ENCODE peak calls at places on chromosome 13, in nine cellular contexts. N is fibroblast of mammary gland, J is psoas muscle, S is B cell, X is WERI-Rb-1, H is dorsolateral prefrontal cortex, Z is choroid plexus epithelial cell, R is foreskin keratinocyte, F is AG04449. G is an unnamed sample.
A peak's percentile ranks its signal among the peaks of the same experiment; 100 is the strongest.

GRCh38 chr13:50448535-50448981 is 394.9 kb downstream of the DLEU7 start:
- DNase-seq in H (no peak), X (no peak), Z (no peak), S (no peak), F (no peak), N (no peak), J (no peak), R (peak; percentile 88), G (no peak)

GRCh38 chr13:109818136-109818535 is 31.8 kb upstream of the IRS2 start:
- DNase-seq in H (no peak), J (no peak), S (no peak), N (no peak), X (no peak), R (peak; percentile 82), Z (no peak), F (no peak), G (no peak)

GRCh38 chr13:28867564-28867963 is 47.4 kb downstream of the MTUS2 start:
- DNase-seq in R (no peak), Z (no peak), H (no peak), N (no peak), X (no peak), S (no peak), F (no peak), J (no peak), G (no peak)

GRCh38 chr13:49935171-49936084 is 712 bp downstream of the SPRYD7 start:
- DNase-seq in Z (peak; percentile 62), N (peak; percentile 67), J (no peak), F (no peak), X (peak; percentile 27), S (peak; percentile 42), R (peak; percentile 81), H (no peak), G (peak; percentile 30)

GRCh38 chr13:40190656-40191100 is 475.8 kb downstream of the FOXO1 start:
- DNase-seq in F (peak; percentile 1), X (peak; percentile 36), S (peak; percentile 76), H (peak; percentile 73), Z (peak; percentile 98), N (peak; percentile 83), J (no peak), R (peak; percentile 94), G (no peak)

GRCh38 chr13:71677114-71677513 is 189.9 kb downstream of the DACH1 start:
- DNase-seq in S (no peak), N (no peak), H (no peak), J (no peak), X (no peak), R (no peak), Z (no peak), F (no peak), G (no peak)

GRCh38 chr13:42041017-42041683 is 7.3 kb upstream of the DGKH start:
- DNase-seq in S (no peak), H (peak; percentile 58), N (peak; percentile 45), F (no peak), J (peak; percentile 70), X (peak; percentile 17), Z (peak; percentile 57), R (peak; percentile 73), G (peak; percentile 41)

GRCh38 chr13:50149932-50150331 is 134.7 kb downstream of the KCNRG start:
- DNase-seq in J (no peak), N (no peak), Z (peak; percentile 31), R (no peak), F (no peak), H (no peak), S (no peak), X (no peak), G (no peak)

GRCh38 chr13:59531571-59532091 is 632.1 kb downstream of the DIAPH3 start:
- DNase-seq in F (peak; percentile 26), J (peak; percentile 73), X (no peak), N (peak; percentile 45), R (peak; percentile 50), Z (peak; percentile 85), S (no peak), H (peak; percentile 55), G (no peak)

GRCh38 chr13:20231839-20232555 is at the start of gene GJB6:
- DNase-seq in R (peak; percentile 13), S (no peak), H (no peak), J (no peak), X (no peak), N (no peak), F (no peak), Z (no peak), G (peak; percentile 36)

GRCh38 chr13:25069911-25070310 is 26.0 kb upstream of the PABPC3 start:
- DNase-seq in R (no peak), N (no peak), F (no peak), X (no peak), J (no peak), H (no peak), Z (no peak), S (no peak), G (no peak)

GRCh38 chr13:28531195-28531955 is 36.4 kb upstream of the FLT1 start:
- DNase-seq in N (peak; percentile 27), J (peak; percentile 68), F (no peak), S (no peak), R (no peak), H (no peak), Z (peak; percentile 14), X (no peak), G (no peak)

GRCh38 chr13:68056816-68057710 is 826.9 kb upstream of the PCDH9 start:
- DNase-seq in X (no peak), R (peak; percentile 61), H (no peak), J (no peak), N (peak; percentile 14), Z (peak; percentile 88), S (no peak), F (no peak), G (no peak)

GRCh38 chr13:109605846-109606245 is 180.5 kb downstream of the IRS2 start:
- DNase-seq in F (no peak), H (no peak), Z (no peak), X (no peak), J (no peak), R (no peak), S (no peak), N (no peak), G (no peak)

GRCh38 chr13:48975926-48976676 is 389 bp downstream of the FNDC3A start:
- DNase-seq in S (peak; percentile 86), J (peak; percentile 90), F (no peak), N (peak; percentile 73), X (peak; percentile 73), Z (peak; percentile 82), R (peak; percentile 80), H (peak; percentile 84), G (peak; percentile 82)

GRCh38 chr13:80363890-80364503 is 23.1 kb upstream of the SPRY2 start:
- DNase-seq in F (no peak), H (no peak), X (no peak), R (no peak), Z (peak; percentile 61), S (no peak), J (no peak), N (peak; percentile 48), G (peak; percentile 29)

GRCh38 chr13:33126909-33127607 is 110.8 kb downstream of the KL start:
- DNase-seq in F (no peak), J (peak; percentile 76), H (no peak), X (no peak), S (no peak), N (peak; percentile 64), Z (no peak), R (peak; percentile 35), G (no peak)

GRCh38 chr13:48078251-48078656 is 16.6 kb downstream of the MED4 start:
- DNase-seq in X (no peak), S (peak; percentile 79), Z (peak; percentile 37), N (no peak), J (no peak), H (no peak), R (peak; percentile 11), F (no peak), G (peak; percentile 48)

GRCh38 chr13:40271511-40271910 is 394.9 kb downstream of the FOXO1 start:
- DNase-seq in X (no peak), N (no peak), S (no peak), Z (no peak), R (no peak), J (peak; percentile 70), H (no peak), F (no peak), G (no peak)

GRCh38 chr13:98147521-98147920 is 4.6 kb downstream of the FARP1 start:
- DNase-seq in S (no peak), N (no peak), R (no peak), J (no peak), X (no peak), F (no peak), Z (peak; percentile 19), H (no peak), G (no peak)
- TF ChIP-seq CTCF in S (no peak), N (no peak), R (no peak), J (no peak), X (peak; percentile 2), F (no peak), Z (peak; percentile 20), H (no peak), G (no peak)

GRCh38 chr13:104534847-104535246 is 1468.6 kb upstream of the SLC10A2 start:
- DNase-seq in J (no peak), X (no peak), F (no peak), H (no peak), R (no peak), Z (no peak), N (no peak), S (no peak), G (no peak)
- TF ChIP-seq CTCF in J (no peak), X (peak; percentile 48), F (no peak), H (no peak), R (peak; percentile 10), Z (peak; percentile 10), N (no peak), S (no peak), G (no peak)

DNA sequence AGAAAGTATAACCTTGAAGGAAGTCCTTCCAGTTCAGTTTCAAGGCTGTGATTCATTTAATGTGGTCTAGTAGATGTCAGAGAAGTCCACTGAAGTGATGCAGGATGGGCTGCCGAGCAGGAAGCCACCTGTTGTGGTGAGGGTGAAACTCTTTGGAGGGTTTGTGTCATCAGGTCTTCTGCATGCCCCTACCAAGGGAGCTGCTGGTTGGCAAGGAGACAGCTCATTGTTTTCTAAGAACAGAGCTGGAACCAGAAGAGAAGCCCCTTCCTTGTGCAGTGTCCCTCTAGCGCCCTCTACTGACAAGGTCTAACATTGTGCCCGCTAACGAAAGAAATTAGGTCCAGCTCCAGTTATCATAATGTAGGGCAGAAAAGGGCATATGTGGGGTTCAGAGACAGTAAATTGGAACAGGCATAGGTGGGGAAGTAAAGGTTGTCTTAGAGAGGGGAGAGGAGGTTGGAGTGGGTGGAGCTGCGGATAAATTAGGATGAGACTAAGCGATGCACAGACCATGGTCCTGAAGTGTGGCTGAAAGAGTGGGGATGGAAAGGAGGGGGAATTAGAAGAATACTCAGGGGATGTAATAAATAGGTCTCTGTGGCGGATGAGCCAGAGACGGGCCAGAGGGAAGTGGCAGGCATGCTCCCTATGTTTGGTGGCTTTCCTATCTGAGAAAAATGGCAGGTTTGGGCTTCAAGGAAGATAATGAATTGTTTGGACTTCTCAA is 123.2 kb downstream of the OLFM4 start:
- DNase-seq in N (peak; percentile 50), Z (peak; percentile 42), S (no peak), F (no peak), X (peak; percentile 41), R (no peak), J (no peak), H (no peak), G (peak; percentile 28)
- TF ChIP-seq CTCF in N (peak; percentile 84), Z (peak; percentile 67), S (peak; percentile 53), F (peak; percentile 67), X (peak; percentile 74), R (peak; percentile 58), J (peak; percentile 36), H (peak; percentile 77), G (peak; percentile 64)

DNA sequence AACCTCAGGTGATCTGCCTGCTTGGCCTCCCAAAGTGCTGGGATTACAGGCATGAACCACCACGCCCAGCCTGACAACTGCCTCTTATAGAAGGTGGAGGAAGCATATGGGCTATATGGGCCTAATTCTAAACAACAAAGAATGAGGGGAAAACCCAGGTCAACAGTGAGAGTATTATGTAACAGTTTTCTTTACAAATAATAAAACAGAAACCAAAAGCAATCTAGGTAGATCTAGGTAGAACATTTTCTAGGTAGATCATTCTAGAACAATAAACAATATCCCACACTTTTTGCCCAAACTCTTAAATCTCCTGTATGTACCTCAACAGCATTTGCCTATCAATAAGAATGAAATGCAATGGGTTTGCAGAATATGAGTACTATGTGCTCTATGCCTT is 267.4 kb downstream of the ABCC4 start:
- DNase-seq in X (no peak), Z (no peak), S (no peak), R (no peak), H (no peak), N (no peak), J (no peak), F (no peak), G (peak; percentile 48)
- TF ChIP-seq CTCF in X (no peak), Z (no peak), S (no peak), R (no peak), H (no peak), N (no peak), J (no peak), F (no peak), G (no peak)